ENCODE peak calls at places on chromosomes 16 and 17, in nine cellular contexts. One of them, this sample, is unnamed.

GRCh38 chr17:82808921-82809905 is 30.6 kb downstream of the ZNF750 start:
- DNase-seq in IMR-90: peak
- DNase-seq in fibroblast of mammary gland: peak
- DNase-seq in GM12865: no peak
- DNase-seq in body of pancreas: no peak
- DNase-seq in AG04450: no peak
- DNase-seq in GM23338: no peak
- DNase-seq in OCI-LY7: no peak
- DNase-seq in progenitor cell of endocrine pancreas: no peak
- DNase-seq in this sample: no peak

GRCh38 chr16:49472598-49472997 is 99.0 kb downstream of the C16orf78 start:
- DNase-seq in fibroblast of mammary gland: no peak
- DNase-seq in GM12865: no peak
- DNase-seq in AG04450: no peak
- DNase-seq in progenitor cell of endocrine pancreas: no peak
- DNase-seq in IMR-90: no peak
- DNase-seq in OCI-LY7: no peak
- DNase-seq in GM23338: peak
- DNase-seq in body of pancreas: no peak
- DNase-seq in this sample: no peak

GRCh38 chr16:1757714-1758461 is 13.5 kb downstream of the NME3 start:
- DNase-seq in GM12865: no peak
- DNase-seq in body of pancreas: no peak
- DNase-seq in IMR-90: no peak
- DNase-seq in GM23338: no peak
- DNase-seq in fibroblast of mammary gland: no peak
- DNase-seq in OCI-LY7: no peak
- DNase-seq in AG04450: no peak
- DNase-seq in progenitor cell of endocrine pancreas: no peak
- DNase-seq in this sample: no peak

GRCh38 chr16:10878328-10878643 is 1.3 kb downstream of the CIITA start:
- DNase-seq in GM23338: peak
- DNase-seq in IMR-90: no peak
- DNase-seq in OCI-LY7: no peak
- DNase-seq in body of pancreas: no peak
- DNase-seq in GM12865: no peak
- DNase-seq in fibroblast of mammary gland: no peak
- DNase-seq in AG04450: no peak
- DNase-seq in progenitor cell of endocrine pancreas: no peak
- DNase-seq in this sample: no peak

GRCh38 chr17:76261421-76262215 is 3.5 kb upstream of the UBALD2 start:
- DNase-seq in AG04450: no peak
- DNase-seq in body of pancreas: no peak
- DNase-seq in GM23338: no peak
- DNase-seq in OCI-LY7: peak
- DNase-seq in IMR-90: peak
- DNase-seq in fibroblast of mammary gland: peak
- DNase-seq in progenitor cell of endocrine pancreas: no peak
- DNase-seq in GM12865: peak
- DNase-seq in this sample: no peak

GRCh38 chr17:49576906-49577650 is 1.4 kb downstream of the NXPH3 start:
- DNase-seq in IMR-90: no peak
- DNase-seq in body of pancreas: no peak
- DNase-seq in fibroblast of mammary gland: no peak
- DNase-seq in progenitor cell of endocrine pancreas: no peak
- DNase-seq in GM23338: no peak
- DNase-seq in OCI-LY7: no peak
- DNase-seq in AG04450: no peak
- DNase-seq in GM12865: no peak
- DNase-seq in this sample: no peak

GRCh38 chr16:53999841-54000240 is 286.7 kb downstream of the IRX3 start:
- DNase-seq in body of pancreas: no peak
- DNase-seq in fibroblast of mammary gland: peak
- DNase-seq in progenitor cell of endocrine pancreas: no peak
- DNase-seq in AG04450: no peak
- DNase-seq in GM23338: no peak
- DNase-seq in IMR-90: peak
- DNase-seq in OCI-LY7: no peak
- DNase-seq in GM12865: no peak
- DNase-seq in this sample: no peak

GRCh38 chr17:16491131-16491702 is 776 bp downstream of the LRRC75A start:
- DNase-seq in GM12865: no peak
- DNase-seq in body of pancreas: no peak
- DNase-seq in OCI-LY7: no peak
- DNase-seq in GM23338: peak
- DNase-seq in progenitor cell of endocrine pancreas: peak
- DNase-seq in fibroblast of mammary gland: no peak
- DNase-seq in AG04450: no peak
- DNase-seq in IMR-90: no peak
- DNase-seq in this sample: no peak

GRCh38 chr17:46135126-46135812 is 58.0 kb downstream of the KANSL1 start:
- DNase-seq in progenitor cell of endocrine pancreas: no peak
- DNase-seq in OCI-LY7: no peak
- DNase-seq in GM12865: no peak
- DNase-seq in fibroblast of mammary gland: no peak
- DNase-seq in IMR-90: no peak
- DNase-seq in AG04450: no peak
- DNase-seq in GM23338: no peak
- DNase-seq in body of pancreas: no peak
- DNase-seq in this sample: no peak

GRCh38 chr17:82449136-82449882 is 1.2 kb downstream of the CYBC1 start:
- DNase-seq in body of pancreas: no peak
- DNase-seq in progenitor cell of endocrine pancreas: no peak
- DNase-seq in AG04450: no peak
- DNase-seq in fibroblast of mammary gland: no peak
- DNase-seq in OCI-LY7: peak
- DNase-seq in IMR-90: no peak
- DNase-seq in GM12865: peak
- DNase-seq in GM23338: peak
- DNase-seq in this sample: no peak

GRCh38 chr16:88614818-88615580 is 23.4 kb upstream of the IL17C start:
- DNase-seq in IMR-90: no peak
- DNase-seq in progenitor cell of endocrine pancreas: no peak
- DNase-seq in GM12865: no peak
- DNase-seq in AG04450: no peak
- DNase-seq in GM23338: no peak
- DNase-seq in body of pancreas: peak
- DNase-seq in OCI-LY7: no peak
- DNase-seq in fibroblast of mammary gland: no peak
- DNase-seq in this sample: no peak

GRCh38 chr17:47188266-47188665 is 829 bp downstream of the CDC27 start:
- DNase-seq in GM12865: peak
- DNase-seq in body of pancreas: no peak
- DNase-seq in OCI-LY7: peak
- DNase-seq in IMR-90: peak
- DNase-seq in AG04450: no peak
- DNase-seq in GM23338: peak
- DNase-seq in fibroblast of mammary gland: peak
- DNase-seq in progenitor cell of endocrine pancreas: no peak
- DNase-seq in this sample: peak

GRCh38 chr16:85861095-85861825 is 37.7 kb upstream of the IRF8 start:
- DNase-seq in IMR-90: no peak
- DNase-seq in progenitor cell of endocrine pancreas: no peak
- DNase-seq in OCI-LY7: no peak
- DNase-seq in GM23338: no peak
- DNase-seq in body of pancreas: no peak
- DNase-seq in AG04450: no peak
- DNase-seq in fibroblast of mammary gland: no peak
- DNase-seq in GM12865: no peak
- DNase-seq in this sample: no peak

GRCh38 chr17:55067697-55068439 is 99.3 kb downstream of the STXBP4 start:
- DNase-seq in fibroblast of mammary gland: peak
- DNase-seq in GM12865: no peak
- DNase-seq in GM23338: no peak
- DNase-seq in IMR-90: peak
- DNase-seq in progenitor cell of endocrine pancreas: no peak
- DNase-seq in OCI-LY7: no peak
- DNase-seq in AG04450: no peak
- DNase-seq in body of pancreas: no peak
- DNase-seq in this sample: no peak

GRCh38 chr16:66899945-66900688 is 18.6 kb downstream of the CDH16 start:
- DNase-seq in progenitor cell of endocrine pancreas: no peak
- DNase-seq in fibroblast of mammary gland: peak
- DNase-seq in IMR-90: peak
- DNase-seq in AG04450: peak
- DNase-seq in OCI-LY7: no peak
- DNase-seq in GM12865: no peak
- DNase-seq in GM23338: peak
- DNase-seq in body of pancreas: peak
- DNase-seq in this sample: peak

GRCh38 chr16:48963306-48963705 is 318.3 kb downstream of the CBLN1 start:
- DNase-seq in body of pancreas: no peak
- DNase-seq in OCI-LY7: no peak
- DNase-seq in AG04450: no peak
- DNase-seq in GM23338: no peak
- DNase-seq in progenitor cell of endocrine pancreas: no peak
- DNase-seq in GM12865: no peak
- DNase-seq in IMR-90: peak
- DNase-seq in fibroblast of mammary gland: peak
- DNase-seq in this sample: peak

GRCh38 chr17:60110586-60110985 is 31.9 kb upstream of the HEATR6 start:
- DNase-seq in AG04450: no peak
- DNase-seq in IMR-90: no peak
- DNase-seq in GM12865: no peak
- DNase-seq in body of pancreas: no peak
- DNase-seq in GM23338: no peak
- DNase-seq in progenitor cell of endocrine pancreas: no peak
- DNase-seq in fibroblast of mammary gland: no peak
- DNase-seq in OCI-LY7: no peak
- DNase-seq in this sample: no peak

DNA sequence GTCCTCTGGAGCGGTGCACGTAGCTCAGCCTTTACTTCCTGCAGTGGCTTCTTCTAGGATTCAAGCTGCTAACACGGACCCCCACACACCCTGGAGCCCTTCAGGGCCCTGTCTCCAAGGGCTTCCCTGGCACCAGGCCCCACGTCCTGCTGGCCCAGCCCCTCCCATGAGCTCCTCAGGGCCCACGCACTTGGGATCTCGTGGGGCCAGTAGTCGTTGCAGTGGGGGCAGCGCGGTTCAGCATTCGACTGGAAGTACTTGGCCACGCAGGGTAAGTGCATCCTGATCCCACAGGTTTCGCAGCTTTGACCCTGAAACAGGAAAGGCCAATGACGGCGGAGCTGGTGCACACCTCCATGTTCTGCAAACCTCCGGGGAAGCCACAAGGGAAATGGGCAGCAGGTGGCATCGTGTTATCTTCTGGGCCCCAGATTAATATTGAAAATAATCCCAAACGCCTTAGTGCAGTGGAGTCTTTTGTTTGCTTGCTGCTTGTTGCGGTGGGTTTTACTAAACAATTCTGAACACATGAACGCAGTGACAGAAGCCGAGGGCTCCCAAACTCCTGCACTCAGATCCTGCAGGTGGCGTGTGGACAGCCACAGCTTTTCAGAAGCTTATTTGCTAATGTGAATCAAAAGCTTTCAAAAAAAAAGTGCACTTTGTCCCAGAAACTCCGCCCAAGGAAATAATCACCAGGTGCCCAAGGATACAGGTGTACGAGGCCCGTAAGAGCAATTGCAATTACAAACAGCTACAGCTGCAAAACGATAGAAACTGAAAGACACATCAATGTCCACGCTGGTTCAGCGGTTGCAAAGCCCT is 22.4 kb downstream of the KDM8 start:
- DNase-seq in GM23338: no peak
- DNase-seq in AG04450: no peak
- DNase-seq in fibroblast of mammary gland: no peak
- DNase-seq in IMR-90: no peak
- DNase-seq in body of pancreas: peak
- DNase-seq in OCI-LY7: peak
- DNase-seq in progenitor cell of endocrine pancreas: no peak
- DNase-seq in GM12865: peak
- DNase-seq in this sample: no peak
- TF ChIP-seq CTCF in GM23338: no peak
- TF ChIP-seq CTCF in AG04450: no peak
- TF ChIP-seq CTCF in fibroblast of mammary gland: no peak
- TF ChIP-seq CTCF in IMR-90: peak
- TF ChIP-seq CTCF in body of pancreas: no peak
- TF ChIP-seq CTCF in OCI-LY7: peak
- TF ChIP-seq CTCF in progenitor cell of endocrine pancreas: no peak
- TF ChIP-seq CTCF in GM12865: no peak
- TF ChIP-seq CTCF in this sample: no peak

DNA sequence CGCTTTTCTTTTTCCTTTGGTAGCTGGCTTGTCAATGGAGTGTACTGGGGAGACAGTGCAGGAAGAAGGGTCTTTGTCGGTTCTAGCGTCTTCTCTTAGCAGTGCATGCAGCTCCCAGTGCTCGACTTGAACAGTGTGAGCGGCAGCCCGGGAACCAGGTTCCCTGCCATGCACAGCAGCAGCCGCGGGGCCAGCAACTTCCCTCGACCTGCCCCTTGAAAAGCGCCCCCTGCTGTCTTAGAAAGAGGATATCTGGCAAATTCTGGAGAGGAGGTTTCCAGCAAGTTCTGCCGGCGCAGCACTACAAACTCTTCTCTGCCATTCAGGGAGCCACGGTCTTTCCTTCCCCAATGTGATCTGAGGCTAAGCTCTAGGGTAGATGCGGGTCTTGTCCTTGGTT is 451.5 kb downstream of the PMP22 start:
- DNase-seq in progenitor cell of endocrine pancreas: no peak
- DNase-seq in AG04450: no peak
- DNase-seq in fibroblast of mammary gland: peak
- DNase-seq in body of pancreas: peak
- DNase-seq in IMR-90: no peak
- DNase-seq in GM23338: peak
- DNase-seq in GM12865: no peak
- DNase-seq in OCI-LY7: peak
- DNase-seq in this sample: no peak
- TF ChIP-seq CTCF in progenitor cell of endocrine pancreas: peak
- TF ChIP-seq CTCF in AG04450: no peak
- TF ChIP-seq CTCF in fibroblast of mammary gland: no peak
- TF ChIP-seq CTCF in body of pancreas: peak
- TF ChIP-seq CTCF in IMR-90: no peak
- TF ChIP-seq CTCF in GM23338: peak
- TF ChIP-seq CTCF in GM12865: no peak
- TF ChIP-seq CTCF in OCI-LY7: peak
- TF ChIP-seq CTCF in this sample: peak

DNA sequence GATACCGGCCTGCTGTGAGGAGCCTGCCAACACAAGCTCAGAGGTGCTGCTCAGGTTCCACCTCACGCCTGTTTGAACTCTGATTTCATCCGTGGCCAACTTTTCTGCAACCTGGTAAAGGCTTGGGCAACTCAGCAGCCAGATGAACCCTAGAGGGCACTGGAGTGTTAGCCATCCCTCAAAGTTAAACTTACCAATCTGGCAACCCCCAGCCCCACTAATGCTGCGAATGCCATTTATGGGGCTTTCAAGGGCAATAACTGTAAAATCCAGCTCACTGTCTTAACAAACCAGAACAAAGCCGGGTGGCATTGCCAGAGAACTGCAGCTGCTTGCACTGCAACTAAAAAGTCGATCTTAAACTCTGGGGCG is 105.5 kb downstream of the AXIN2 start:
- DNase-seq in AG04450: no peak
- DNase-seq in GM12865: peak
- DNase-seq in IMR-90: peak
- DNase-seq in OCI-LY7: peak
- DNase-seq in body of pancreas: peak
- DNase-seq in GM23338: peak
- DNase-seq in fibroblast of mammary gland: peak
- DNase-seq in progenitor cell of endocrine pancreas: no peak
- DNase-seq in this sample: no peak
- TF ChIP-seq CTCF in AG04450: peak
- TF ChIP-seq CTCF in GM12865: no peak
- TF ChIP-seq CTCF in IMR-90: peak
- TF ChIP-seq CTCF in OCI-LY7: peak
- TF ChIP-seq CTCF in body of pancreas: peak
- TF ChIP-seq CTCF in GM23338: peak
- TF ChIP-seq CTCF in fibroblast of mammary gland: peak
- TF ChIP-seq CTCF in progenitor cell of endocrine pancreas: peak
- TF ChIP-seq CTCF in this sample: no peak

GRCh38 chr16:70656712-70657263 is 10.4 kb downstream of the IL34 start:
- DNase-seq in fibroblast of mammary gland: no peak
- DNase-seq in GM12865: no peak
- DNase-seq in OCI-LY7: no peak
- DNase-seq in IMR-90: no peak
- DNase-seq in body of pancreas: no peak
- DNase-seq in progenitor cell of endocrine pancreas: no peak
- DNase-seq in GM23338: peak
- DNase-seq in AG04450: no peak
- DNase-seq in this sample: no peak
- TF ChIP-seq CTCF in fibroblast of mammary gland: no peak
- TF ChIP-seq CTCF in GM12865: no peak
- TF ChIP-seq CTCF in OCI-LY7: no peak
- TF ChIP-seq CTCF in IMR-90: no peak
- TF ChIP-seq CTCF in body of pancreas: no peak
- TF ChIP-seq CTCF in progenitor cell of endocrine pancreas: peak
- TF ChIP-seq CTCF in GM23338: no peak
- TF ChIP-seq CTCF in AG04450: no peak
- TF ChIP-seq CTCF in this sample: no peak

This sample was measured in HFFc6.